ENCODE peak calls at places on chromosome 6, in seven cellular contexts. V, T, Y, U, L, F and O are unnamed samples.

GRCh38 chr6:37713529-37714119 is 15.9 kb upstream of the MDGA1 start:
- DNase-seq in V (no peak), T (peak), Y (peak), U (no peak), L (no peak), F (no peak), O (no peak)

GRCh38 chr6:148746363-148747144 is at the start of gene UST:
- DNase-seq in V (no peak), T (peak), Y (peak), U (peak), L (no peak), F (peak), O (no peak)

GRCh38 chr6:87908978-87909802 is 138.5 kb upstream of the SPACA1 start:
- DNase-seq in V (no peak), T (no peak), Y (no peak), U (no peak), L (no peak), F (no peak), O (no peak)

GRCh38 chr6:152089992-152090391 is 282.5 kb downstream of the ESR1 start:
- DNase-seq in V (no peak), T (no peak), Y (no peak), U (no peak), L (no peak), F (no peak), O (no peak)

GRCh38 chr6:21800948-21801438 is 207.4 kb downstream of the SOX4 start:
- DNase-seq in V (peak), T (no peak), Y (no peak), U (no peak), L (no peak), F (no peak), O (no peak)

GRCh38 chr6:79672631-79673065 is 41.5 kb downstream of the SH3BGRL2 start:
- DNase-seq in V (peak), T (no peak), Y (peak), U (no peak), L (no peak), F (no peak), O (no peak)

GRCh38 chr6:101806241-101806640 is 412.7 kb downstream of the GRIK2 start:
- DNase-seq in V (no peak), T (no peak), Y (no peak), U (no peak), L (no peak), F (no peak), O (no peak)

GRCh38 chr6:44667226-44667625 is 279.7 kb downstream of the CDC5L start:
- DNase-seq in V (peak), T (no peak), Y (no peak), U (peak), L (no peak), F (no peak), O (no peak)

GRCh38 chr6:82951389-82951788 is 114.3 kb downstream of the UBE3D start:
- DNase-seq in V (no peak), T (no peak), Y (no peak), U (no peak), L (no peak), F (no peak), O (no peak)

GRCh38 chr6:126016591-126016990 is 30.3 kb downstream of the TRMT11 start:
- DNase-seq in V (no peak), T (no peak), Y (no peak), U (no peak), L (no peak), F (no peak), O (no peak)

GRCh38 chr6:127022297-127022696 is 96.2 kb upstream of the RSPO3 start:
- DNase-seq in V (peak), T (no peak), Y (peak), U (no peak), L (no peak), F (no peak), O (no peak)

GRCh38 chr6:4853349-4853748 is 77.1 kb downstream of the CDYL start:
- DNase-seq in V (no peak), T (no peak), Y (no peak), U (no peak), L (no peak), F (no peak), O (no peak)

GRCh38 chr6:32882879-32883250 is 28.9 kb downstream of the PSMB9 start:
- DNase-seq in V (no peak), T (no peak), Y (no peak), U (no peak), L (no peak), F (no peak), O (no peak)

GRCh38 chr6:43807228-43808061 is 37.4 kb downstream of the VEGFA start:
- DNase-seq in V (peak), T (no peak), Y (peak), U (no peak), L (no peak), F (no peak), O (no peak)

GRCh38 chr6:26189905-26190304 is 102.7 kb downstream of the HFE start:
- DNase-seq in V (no peak), T (no peak), Y (no peak), U (no peak), L (no peak), F (no peak), O (no peak)

GRCh38 chr6:122620902-122621301 is 10.7 kb downstream of the PKIB start:
- DNase-seq in V (peak), T (no peak), Y (no peak), U (no peak), L (no peak), F (no peak), O (no peak)

GRCh38 chr6:15266423-15266996 is 20.6 kb downstream of the JARID2 start:
- DNase-seq in V (peak), T (peak), Y (no peak), U (no peak), L (no peak), F (no peak), O (no peak)

GRCh38 chr6:40482532-40482931 is 104.6 kb downstream of the LRFN2 start:
- DNase-seq in V (no peak), T (peak), Y (peak), U (no peak), L (no peak), F (no peak), O (no peak)

GRCh38 chr6:166940643-166941068 is 15.7 kb downstream of the RNASET2 start:
- DNase-seq in V (no peak), T (peak), Y (no peak), U (no peak), L (no peak), F (no peak), O (no peak)

GRCh38 chr6:109117346-109118035 is 22.2 kb downstream of the CEP57L1 start:
- DNase-seq in V (peak), T (no peak), Y (no peak), U (no peak), L (peak), F (no peak), O (no peak)

GRCh38 chr6:25278914-25279747 is at the start of gene CARMIL1:
- DNase-seq in V (peak), T (peak), Y (peak), U (peak), L (no peak), F (peak), O (peak)

GRCh38 chr6:156719395-156719719 is 57.8 kb upstream of the ARID1B start:
- DNase-seq in V (no peak), T (no peak), Y (no peak), U (no peak), L (no peak), F (no peak), O (no peak)

GRCh38 chr6:156718647-156719394 is 58.4 kb upstream of the ARID1B start:
- DNase-seq in V (peak), T (peak), Y (no peak), U (no peak), L (no peak), F (no peak), O (no peak)

GRCh38 chr6:156720739-156721714 is 56.2 kb upstream of the ARID1B start:
- DNase-seq in V (peak), T (no peak), Y (no peak), U (peak), L (peak), F (no peak), O (no peak)

GRCh38 chr6:156717542-156717941 is 59.6 kb upstream of the ARID1B start:
- DNase-seq in V (no peak), T (no peak), Y (no peak), U (no peak), L (no peak), F (no peak), O (no peak)

DNA sequence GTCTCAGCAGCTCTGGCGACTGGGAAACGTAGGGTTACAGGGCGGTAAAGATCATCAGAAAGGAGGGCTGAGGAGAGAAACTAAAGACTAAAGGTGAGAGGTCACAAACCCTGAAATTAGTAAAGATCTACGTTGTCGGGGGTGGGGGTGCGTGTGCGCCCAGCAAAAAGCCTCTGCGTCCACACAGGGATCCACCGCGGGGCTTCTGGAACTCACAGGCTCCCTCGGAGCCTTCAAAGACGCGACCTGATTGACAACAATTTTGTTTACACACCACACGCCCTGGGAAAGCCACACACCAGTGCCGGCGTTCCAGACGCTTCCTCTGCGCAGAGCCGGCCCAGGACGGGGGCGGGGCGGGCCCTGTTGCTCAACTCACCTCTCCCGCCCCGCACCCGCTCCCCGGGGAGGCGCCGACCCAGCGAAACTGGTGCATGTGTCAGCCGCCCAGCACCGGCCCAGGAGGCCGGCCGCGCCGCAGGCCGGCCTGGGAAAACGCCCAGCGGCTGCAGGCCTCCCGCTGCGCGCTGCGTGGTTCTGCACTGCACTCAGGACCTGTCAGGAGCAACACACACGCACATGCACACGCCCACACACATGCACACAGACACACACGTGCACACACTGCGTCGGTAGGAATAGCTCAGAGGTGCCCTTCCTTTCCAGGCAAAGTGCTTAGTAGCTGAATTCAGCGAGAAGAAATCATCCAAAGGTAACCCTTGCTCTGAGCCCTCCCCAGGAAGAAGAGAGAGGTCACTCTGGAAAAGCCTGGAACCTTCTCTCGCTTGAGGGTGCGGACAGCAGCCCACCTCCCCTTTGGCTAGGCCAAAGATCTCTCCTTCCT is 57.2 kb upstream of the ARID1B start:
- DNase-seq in V (peak), T (peak), Y (no peak), U (peak), L (peak), F (peak), O (peak)
- TF ChIP-seq POLR2AphosphoS5 in V (no peak), T (peak), Y (no peak), U (no peak), L (peak), F (peak), O (peak)

GRCh38 chr6:135054238-135054574 is 416 bp downstream of the HBS1L start:
- DNase-seq in V (peak), T (peak), Y (no peak), U (no peak), L (no peak), F (no peak), O (no peak)

GRCh38 chr6:135052939-135053338 is 1.7 kb downstream of the HBS1L start:
- DNase-seq in V (no peak), T (peak), Y (no peak), U (no peak), L (no peak), F (no peak), O (no peak)

GRCh38 chr6:135056632-135057031 is 2.0 kb upstream of the HBS1L start:
- DNase-seq in V (no peak), T (no peak), Y (no peak), U (no peak), L (no peak), F (no peak), O (no peak)

GRCh38 chr6:135054575-135055498 is at the start of gene HBS1L:
- DNase-seq in V (peak), T (peak), Y (peak), U (peak), L (peak), F (peak), O (peak)

DNA sequence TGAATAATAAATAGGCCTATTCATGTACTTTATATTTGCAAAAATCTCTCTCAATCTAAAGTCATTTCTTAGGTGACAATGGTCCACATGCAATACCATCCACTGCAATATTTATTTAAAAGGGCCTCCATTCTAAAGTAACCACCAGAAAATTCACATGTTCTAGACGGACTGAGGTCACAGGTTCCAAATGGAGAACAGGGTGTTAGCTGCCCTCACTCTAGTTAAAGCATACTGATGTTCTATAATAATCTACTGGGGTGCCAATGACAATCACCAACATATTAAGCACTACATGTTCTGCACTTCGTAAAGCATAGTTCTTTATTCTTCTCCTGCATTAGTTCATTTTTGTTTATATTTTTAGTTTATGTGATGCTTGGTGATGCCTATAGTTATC is 1.2 kb downstream of the HBS1L start:
- DNase-seq in V (no peak), T (no peak), Y (no peak), U (no peak), L (no peak), F (no peak), O (no peak)
- TF ChIP-seq TAF1 in V (no peak), T (no peak), Y (no peak), U (no peak), L (no peak), F (no peak), O (no peak)

GRCh38 chr6:35496851-35497570 is at the start of gene TEAD3:
- DNase-seq in V (peak), T (peak), Y (peak), U (no peak), L (no peak), F (peak), O (peak)
- TF ChIP-seq POLR2AphosphoS5 in V (no peak), T (peak), Y (no peak), U (no peak), L (no peak), F (no peak), O (no peak)

GRCh38 chr6:68778356-68779020 is 143.4 kb downstream of the ADGRB3 start:
- DNase-seq in V (peak), T (peak), Y (peak), U (peak), L (no peak), F (no peak), O (no peak)
- TF ChIP-seq TAF1 in V (no peak), T (no peak), Y (no peak), U (no peak), L (no peak), F (no peak), O (no peak)

GRCh38 chr6:90676516-90676915 is 89.6 kb upstream of the MAP3K7 start:
- DNase-seq in V (no peak), T (no peak), Y (no peak), U (no peak), L (no peak), F (no peak), O (no peak)

GRCh38 chr6:90678049-90678779 is 91.3 kb upstream of the MAP3K7 start:
- DNase-seq in V (no peak), T (no peak), Y (no peak), U (no peak), L (no peak), F (no peak), O (no peak)

GRCh38 chr6:90681863-90682262 is 95.0 kb upstream of the MAP3K7 start:
- DNase-seq in V (no peak), T (no peak), Y (no peak), U (no peak), L (no peak), F (no peak), O (no peak)

DNA sequence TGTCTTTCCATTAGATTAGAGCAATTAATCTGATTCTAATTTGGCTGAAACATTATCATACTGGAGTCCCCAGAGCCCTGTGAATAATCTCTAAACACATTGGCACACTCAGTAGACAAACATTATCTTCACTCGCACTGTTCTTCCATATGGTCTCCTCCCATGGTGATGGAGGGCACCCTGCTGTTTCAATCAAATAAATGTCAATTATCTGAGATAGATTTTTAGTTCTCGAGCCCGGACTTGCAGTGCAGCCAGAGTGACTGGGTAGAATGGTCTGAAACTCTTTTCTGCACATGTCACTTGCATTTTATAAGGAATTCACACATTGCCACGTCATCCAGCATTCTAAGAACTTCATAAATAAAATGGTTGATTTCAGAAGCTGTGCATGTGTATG is 90.6 kb upstream of the MAP3K7 start:
- DNase-seq in V (no peak), T (no peak), Y (peak), U (no peak), L (no peak), F (no peak), O (no peak)
- TF ChIP-seq POLR2AphosphoS5 in V (no peak), T (no peak), Y (no peak), U (no peak), L (no peak), F (no peak), O (no peak)

GRCh38 chr6:18021166-18021850 is 33.9 kb upstream of the KIF13A start:
- DNase-seq in V (no peak), T (no peak), Y (no peak), U (no peak), L (no peak), F (no peak), O (no peak)

GRCh38 chr6:18011287-18011686 is 23.9 kb upstream of the KIF13A start:
- DNase-seq in V (no peak), T (no peak), Y (no peak), U (no peak), L (no peak), F (no peak), O (no peak)

GRCh38 chr6:18016698-18017097 is 29.3 kb upstream of the KIF13A start:
- DNase-seq in V (no peak), T (no peak), Y (no peak), U (no peak), L (no peak), F (no peak), O (no peak)

GRCh38 chr6:18019539-18020534 is 32.4 kb upstream of the KIF13A start:
- DNase-seq in V (no peak), T (no peak), Y (no peak), U (no peak), L (no peak), F (no peak), O (no peak)

GRCh38 chr6:18016133-18016532 is 28.7 kb upstream of the KIF13A start:
- DNase-seq in V (no peak), T (no peak), Y (no peak), U (no peak), L (no peak), F (no peak), O (no peak)
- TF ChIP-seq TAF1 in V (no peak), T (no peak), Y (no peak), U (no peak), L (no peak), F (no peak), O (no peak)

DNA sequence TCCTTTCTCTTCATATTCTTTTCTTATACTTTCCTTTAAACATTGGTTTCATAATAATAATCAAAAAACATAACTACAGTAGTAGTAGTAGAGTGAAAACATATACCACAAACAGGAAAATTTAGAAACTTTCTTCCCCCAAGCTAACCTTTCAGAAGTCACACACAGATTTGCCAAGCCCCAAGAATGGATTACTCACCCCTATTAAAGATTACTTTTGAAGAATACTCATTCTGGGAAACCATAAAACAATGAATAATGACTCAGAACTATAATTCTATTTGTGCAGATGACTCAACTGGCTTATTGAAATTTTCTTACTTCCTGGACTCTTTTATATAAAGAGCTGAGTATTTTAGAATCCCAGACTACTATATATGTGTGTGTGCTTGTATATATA is 119.4 kb upstream of the GJE1 start:
- DNase-seq in V (no peak), T (no peak), Y (no peak), U (no peak), L (no peak), F (no peak), O (no peak)
- TF ChIP-seq POLR2AphosphoS5 in V (no peak), T (no peak), Y (peak), U (no peak), L (no peak), F (no peak), O (no peak)

GRCh38 chr6:169896826-169897456 is 145.5 kb downstream of the ERMARD start:
- DNase-seq in V (no peak), T (no peak), Y (no peak), U (peak), L (no peak), F (no peak), O (no peak)
- TF ChIP-seq TAF1 in V (no peak), T (no peak), Y (no peak), U (no peak), L (no peak), F (no peak), O (no peak)

DNA sequence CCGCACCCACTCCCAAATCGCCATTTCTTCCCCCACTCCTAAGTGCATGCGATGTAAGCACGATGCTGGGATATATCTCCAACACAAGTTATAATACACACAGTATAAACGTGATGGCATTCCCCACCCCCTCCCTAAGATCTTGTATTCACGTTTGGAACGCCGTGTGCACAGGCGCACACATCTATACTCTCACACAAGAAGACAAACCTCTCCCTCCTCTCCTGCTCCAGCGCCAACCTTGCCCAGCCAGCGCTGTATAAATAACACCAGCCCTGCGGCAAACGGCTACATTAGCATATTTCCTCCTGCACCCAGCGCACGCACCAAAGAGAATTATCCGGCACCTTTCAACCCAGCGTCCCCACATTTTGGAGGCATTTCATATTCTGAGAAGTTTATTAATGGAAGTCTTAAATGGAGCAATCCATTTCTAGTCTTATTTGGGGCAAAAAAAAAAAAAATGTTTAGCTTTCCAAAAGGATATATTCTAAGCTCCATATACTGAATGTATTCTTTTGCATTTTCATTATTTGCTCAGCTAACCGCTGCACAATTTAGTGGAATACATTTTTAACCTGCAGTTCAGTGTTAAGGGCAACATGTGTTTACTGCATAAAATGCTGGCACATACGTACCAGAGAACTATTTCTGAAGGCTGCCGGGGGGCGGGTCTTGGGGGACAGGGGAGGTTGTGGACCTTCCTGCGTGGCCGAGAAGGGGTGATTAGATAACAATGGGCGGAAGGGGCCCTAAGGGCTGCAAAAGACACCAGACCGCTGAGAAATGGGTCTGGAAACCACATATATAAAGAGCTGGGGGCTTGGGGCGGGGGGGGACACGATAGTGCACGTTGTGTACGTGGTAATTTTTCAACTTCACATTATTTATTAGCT is 1.1 kb upstream of the SLC22A23 start:
- DNase-seq in V (peak), T (peak), Y (peak), U (no peak), L (no peak), F (no peak), O (no peak)
- TF ChIP-seq POLR2AphosphoS5 in V (no peak), T (no peak), Y (no peak), U (no peak), L (no peak), F (no peak), O (no peak)